ENCODE peak calls at places on chromosomes 7 and 10, in five cellular contexts. Z is effector memory CD8-positive, alpha-beta T cell; S is GM13977; E is occipital lobe; X is neural progenitor cell. J is an unnamed sample.

GRCh38 chr7:105521027-105521730 is 892 bp downstream of the PUS7 start:
- DNase-seq in E (peak), S (peak), X (peak), Z (peak), J (peak)

GRCh38 chr10:70458329-70459060 is 17.0 kb upstream of the NODAL start:
- DNase-seq in Z (no peak), X (peak), E (peak), S (no peak), J (peak)

GRCh38 chr7:101705327-101705726 is 76.2 kb upstream of the MYL10 start:
- DNase-seq in Z (no peak), E (no peak), X (no peak), S (no peak), J (no peak)

GRCh38 chr7:14071045-14071444 is 81.6 kb upstream of the ETV1 start:
- DNase-seq in S (no peak), E (no peak), Z (no peak), X (no peak), J (no peak)

GRCh38 chr10:48604408-48605263 is at the start of gene ARHGAP22:
- DNase-seq in E (peak), X (peak), Z (no peak), S (peak), J (peak)

GRCh38 chr7:132846086-132846485 is 235.8 kb downstream of the CHCHD3 start:
- DNase-seq in E (no peak), X (no peak), S (no peak), Z (no peak), J (no peak)

GRCh38 chr10:78589687-78590086 is 479.1 kb upstream of the ZMIZ1 start:
- DNase-seq in Z (no peak), X (no peak), S (no peak), E (no peak), J (no peak)

GRCh38 chr10:25084447-25084846 is 68.0 kb downstream of the THNSL1 start:
- DNase-seq in E (no peak), S (no peak), X (no peak), Z (no peak), J (no peak)

GRCh38 chr10:100103581-100103980 is 21.9 kb upstream of the CPN1 start:
- DNase-seq in Z (no peak), S (no peak), E (no peak), X (no peak), J (no peak)

GRCh38 chr10:10094700-10095099 is 923.0 kb upstream of the CELF2 start:
- DNase-seq in E (no peak), Z (no peak), X (no peak), S (no peak), J (no peak)

GRCh38 chr10:102450374-102451104 is 804 bp downstream of the C10orf95 start:
- DNase-seq in X (peak), Z (peak), E (peak), S (peak), J (peak)

GRCh38 chr7:100430450-100431285 is 1.0 kb downstream of the MEPCE start:
- DNase-seq in Z (peak), X (peak), E (no peak), S (no peak), J (no peak)

GRCh38 chr10:6530211-6530840 is 49.8 kb downstream of the PRKCQ start:
- DNase-seq in Z (peak), X (no peak), E (no peak), S (no peak), J (no peak)

GRCh38 chr10:95401704-95402469 is 111.1 kb upstream of the PDLIM1 start:
- DNase-seq in E (no peak), S (no peak), Z (no peak), X (no peak), J (no peak)

GRCh38 chr7:42869131-42870020 is 42.5 kb downstream of the C7orf25 start:
- DNase-seq in E (no peak), X (no peak), Z (no peak), S (peak), J (no peak)

GRCh38 chr10:23345861-23346260 is 1.3 kb upstream of the C10orf67 start:
- DNase-seq in E (no peak), S (no peak), X (no peak), Z (no peak), J (no peak)

GRCh38 chr7:28627869-28628268 is 215.6 kb downstream of the CREB5 start:
- DNase-seq in S (no peak), E (no peak), Z (no peak), X (no peak), J (no peak)

GRCh38 chr7:12706900-12707536 is 19.6 kb downstream of the ARL4A start:
- DNase-seq in E (no peak), X (no peak), Z (no peak), S (no peak), J (peak)

GRCh38 chr10:30625110-30625509 is 4.4 kb downstream of the LYZL2 start:
- DNase-seq in Z (no peak), X (no peak), E (no peak), S (no peak), J (no peak)

GRCh38 chr7:43577485-43577951 is 5.4 kb upstream of the STK17A start:
- DNase-seq in Z (no peak), X (no peak), S (no peak), E (no peak), J (peak)

GRCh38 chr10:131725736-131726459 is 174.9 kb upstream of the PPP2R2D start:
- DNase-seq in X (no peak), E (no peak), Z (no peak), S (no peak), J (peak)

GRCh38 chr10:5317547-5318107 is 47.1 kb upstream of the UCN3 start:
- DNase-seq in Z (peak), S (no peak), X (no peak), E (no peak), J (no peak)

GRCh38 chr7:129187681-129188371 is 607 bp upstream of the SMO start:
- DNase-seq in S (peak), E (no peak), Z (no peak), X (no peak), J (no peak)

GRCh38 chr7:50454968-50455367 is 4.8 kb upstream of the FIGNL1 start:
- DNase-seq in S (no peak), X (no peak), Z (no peak), E (no peak), J (no peak)

GRCh38 chr7:108007280-108007679 is 4.3 kb upstream of the LAMB1 start:
- DNase-seq in S (no peak), Z (no peak), X (no peak), E (no peak), J (no peak)

GRCh38 chr10:101029520-101030309 is 1.2 kb downstream of the PDZD7 start:
- DNase-seq in X (peak), E (no peak), S (no peak), Z (no peak), J (peak)

GRCh38 chr7:12436126-12436525 is 32.5 kb upstream of the VWDE start:
- DNase-seq in E (no peak), X (no peak), S (no peak), Z (no peak), J (no peak)

GRCh38 chr10:76433161-76434005 is 1002.0 kb downstream of the LRMDA start:
- DNase-seq in S (no peak), Z (no peak), X (no peak), E (no peak), J (peak)

GRCh38 chr10:16505168-16505567 is 16.5 kb downstream of the C1QL3 start:
- DNase-seq in S (no peak), X (no peak), Z (no peak), E (no peak), J (no peak)

GRCh38 chr10:42479057-42479456 is 159.3 kb downstream of the ZNF33B start:
- DNase-seq in E (no peak), X (no peak), S (no peak), Z (no peak), J (no peak)

GRCh38 chr7:95777266-95777665 is 4.9 kb downstream of the DYNC1I1 start:
- DNase-seq in X (no peak), E (no peak), Z (no peak), S (no peak), J (no peak)

GRCh38 chr7:107209565-107209964 is 40.8 kb downstream of the HBP1 start:
- DNase-seq in X (no peak), E (no peak), S (no peak), Z (no peak), J (no peak)

GRCh38 chr10:122854648-122855047 is 9.0 kb upstream of the CUZD1 start:
- DNase-seq in Z (no peak), X (no peak), S (no peak), E (no peak), J (no peak)

GRCh38 chr7:112431803-112432202 is 18.5 kb upstream of the IFRD1 start:
- DNase-seq in S (no peak), Z (no peak), X (no peak), E (no peak), J (no peak)